ENCODE peak calls at places on chromosomes 13 and 19, in four cellular contexts. R is tibial artery, M is uterus, X is A673. O is an unnamed sample.

GRCh38 chr19:17871878-17872250 is at the start of gene SLC5A5:
- DNase-seq in R (no peak), M (no peak), X (no peak), O (no peak)

GRCh38 chr19:21751379-21751778 is 16.0 kb downstream of the ZNF100 start:
- DNase-seq in M (no peak), X (no peak), R (no peak), O (no peak)

GRCh38 chr13:22596157-22596863 is 584.5 kb upstream of the SGCG start:
- DNase-seq in X (no peak), M (no peak), R (no peak), O (no peak)

GRCh38 chr13:51091839-51092238 is 19.2 kb downstream of the C13orf42 start:
- DNase-seq in X (no peak), M (no peak), R (no peak), O (no peak)

GRCh38 chr19:39400997-39401548 is 5.6 kb upstream of the ZFP36 start:
- DNase-seq in M (no peak), R (no peak), X (no peak), O (no peak)

GRCh38 chr13:113471844-113472243 is 18.6 kb upstream of the ADPRHL1 start:
- DNase-seq in R (no peak), X (no peak), M (no peak), O (no peak)

GRCh38 chr19:3313199-3313575 is 53.2 kb upstream of the NFIC start:
- DNase-seq in M (no peak), R (no peak), X (no peak), O (no peak)

GRCh38 chr19:55304980-55305379 is 20.2 kb downstream of the TMEM150B start:
- DNase-seq in R (no peak), X (no peak), M (no peak), O (no peak)

GRCh38 chr19:6730153-6730804 is 7.1 kb downstream of the GPR108 start:
- DNase-seq in M (peak; percentile 53), X (peak; percentile 62), R (no peak), O (peak; percentile 91)

DNA sequence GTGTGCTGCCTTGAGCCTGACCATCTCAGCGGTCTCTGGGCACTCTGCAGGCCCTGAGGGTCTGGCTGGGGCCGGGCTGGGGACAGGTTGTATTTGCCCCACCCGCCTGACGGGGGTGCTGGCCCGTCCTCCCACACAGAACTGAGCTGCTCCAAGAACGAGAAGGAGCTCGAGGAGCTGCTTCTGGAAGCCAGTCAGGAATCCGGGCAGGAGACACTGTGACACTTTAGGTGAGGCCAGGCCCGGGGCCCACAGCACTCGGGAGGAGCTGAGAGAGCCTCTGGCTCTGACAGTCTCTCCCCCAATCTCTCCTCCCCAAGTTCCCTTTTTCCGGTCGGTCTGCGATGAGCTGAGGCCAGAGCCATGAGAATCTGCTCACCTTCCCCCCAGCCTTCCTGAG is 14.5 kb downstream of the NKPD1 start:
- DNase-seq in M (no peak), R (no peak), X (no peak), O (no peak)
- H3K27ac ChIP-seq in M (no peak overlapping the region), R (no peak overlapping the region), X (no peak overlapping the region), O (no peak overlapping the region)

GRCh38 chr13:33349996-33350826 is 64.7 kb upstream of the STARD13 start:
- DNase-seq in X (peak; percentile 45), R (peak; percentile 82), M (peak; percentile 70), O (peak; percentile 89)
- TF ChIP-seq CTCF in X (no peak), R (no peak), M (no peak), O (no peak)

GRCh38 chr13:31352467-31352866 is 152.7 kb downstream of the B3GLCT start:
- DNase-seq in X (no peak), R (no peak), M (no peak), O (no peak)

GRCh38 chr13:31351376-31351775 is 151.6 kb downstream of the B3GLCT start:
- DNase-seq in X (no peak), M (no peak), R (no peak), O (no peak)

GRCh38 chr13:31346891-31347290 is 147.1 kb downstream of the B3GLCT start:
- DNase-seq in R (no peak), X (no peak), M (no peak), O (no peak)

GRCh38 chr13:31350560-31350959 is 150.8 kb downstream of the B3GLCT start:
- DNase-seq in X (no peak), M (no peak), R (no peak), O (no peak)

DNA sequence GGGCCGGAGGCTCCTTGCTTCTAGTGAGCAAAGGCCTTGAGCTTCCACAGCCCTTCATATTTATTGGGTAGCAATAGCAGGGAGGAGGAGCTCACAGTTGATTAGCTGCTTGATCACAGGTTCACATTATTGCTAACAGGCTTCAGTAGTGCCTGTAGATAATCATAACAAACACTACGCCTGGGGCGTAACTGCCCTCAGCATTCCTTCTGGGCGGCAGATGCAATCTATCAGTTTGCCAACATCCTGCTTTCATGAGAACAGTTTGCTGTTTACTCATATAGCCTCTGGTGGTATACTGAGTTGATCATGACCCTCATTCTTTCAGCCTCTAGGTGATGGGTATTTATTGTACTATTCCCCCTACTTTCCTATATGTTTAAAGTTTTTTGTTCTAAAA is 149.4 kb downstream of the B3GLCT start:
- DNase-seq in M (no peak), X (no peak), R (no peak), O (no peak)
- H3K9me3 ChIP-seq in M (no peaks in the 10 kb centered on the region), X (no peaks in the 10 kb centered on the region), R (no peaks in the 10 kb centered on the region), O (no peaks in the 10 kb centered on the region)

DNA sequence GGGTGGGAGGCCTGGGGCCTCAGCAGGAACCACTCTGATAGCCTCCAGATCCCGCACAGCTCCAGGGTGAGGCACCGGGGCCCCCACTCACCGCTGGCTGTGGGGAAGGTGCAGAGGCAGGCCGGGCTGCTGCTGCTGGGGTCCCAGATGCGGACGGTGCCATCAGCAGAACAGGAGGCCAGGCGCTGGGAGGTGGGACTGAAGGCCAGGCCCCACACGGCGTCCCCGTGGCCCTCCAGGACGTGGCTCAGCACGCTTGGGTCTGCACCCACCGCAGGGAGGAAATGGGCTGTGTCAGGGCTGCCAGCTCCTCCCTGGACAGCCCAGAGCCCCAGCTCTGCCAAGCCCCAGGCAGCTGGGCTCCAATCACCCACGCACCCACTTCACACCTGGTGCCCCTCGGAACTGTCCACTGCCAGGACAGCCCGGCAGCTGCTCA is 6.1 kb upstream of the PRKD2 start:
- DNase-seq in X (no peak), R (no peak), M (no peak), O (peak; percentile 68)
- H3K27ac ChIP-seq in X (no peak overlapping the region), R (no peak overlapping the region), M (no peak overlapping the region), O (peak overlapping the region; percentile 20)

O was measured in left lung.